ENCODE peak calls at places on chromosomes 2 and 18, in seven cellular contexts. Z is fibroblast of mammary gland, I is bronchial epithelial cell, P is mucosa of descending colon, N is cardiac fibroblast, L is spleen, C is AG09309. Y is an unnamed sample.

GRCh38 chr2:41847744-41848441 is 199.9 kb upstream of the PKDCC start:
- DNase-seq in Z (peak), L (no peak), I (peak), C (no peak), N (peak), P (no peak), Y (no peak)

GRCh38 chr2:10846110-10846861 is 33.7 kb upstream of the PDIA6 start:
- DNase-seq in I (no peak), N (no peak), L (no peak), C (no peak), P (no peak), Z (no peak), Y (no peak)

GRCh38 chr18:45650321-45650720 is 35.0 kb downstream of the SLC14A2 start:
- DNase-seq in N (no peak), Z (no peak), C (no peak), I (no peak), L (no peak), P (no peak), Y (no peak)

GRCh38 chr2:8679567-8679826 is 2.4 kb upstream of the ID2 start:
- DNase-seq in P (no peak), N (no peak), C (no peak), Z (no peak), I (no peak), L (no peak), Y (no peak)

GRCh38 chr2:45285791-45286390 is 276.6 kb upstream of the SIX2 start:
- DNase-seq in L (no peak), C (no peak), I (no peak), P (no peak), Z (peak), N (peak), Y (no peak)

GRCh38 chr2:165958313-165958712 is 4.7 kb upstream of the TTC21B start:
- DNase-seq in Z (no peak), P (no peak), I (no peak), L (no peak), C (no peak), N (no peak), Y (no peak)

GRCh38 chr2:28394331-28394877 is 1.7 kb downstream of the FOSL2 start:
- DNase-seq in Z (peak), L (peak), N (peak), I (peak), C (no peak), P (peak), Y (no peak)

GRCh38 chr2:137173514-137173913 is 408.2 kb downstream of the THSD7B start:
- DNase-seq in L (no peak), Z (peak), C (peak), N (peak), P (no peak), I (peak), Y (peak)

GRCh38 chr2:227823922-227824321 is 10.3 kb downstream of the CCL20 start:
- DNase-seq in P (no peak), N (no peak), L (no peak), C (no peak), Z (no peak), I (no peak), Y (no peak)

GRCh38 chr2:9762941-9763340 is 80.3 kb upstream of the TAF1B start:
- DNase-seq in N (no peak), P (no peak), L (no peak), C (no peak), Z (no peak), I (no peak), Y (no peak)

GRCh38 chr2:2656046-2656715 is 325.1 kb upstream of the MYT1L start:
- DNase-seq in P (no peak), N (no peak), I (no peak), C (no peak), L (peak), Z (no peak), Y (no peak)

GRCh38 chr2:17605691-17606090 is 65.2 kb downstream of the VSNL1 start:
- DNase-seq in I (no peak), L (no peak), N (no peak), P (no peak), C (no peak), Z (no peak), Y (peak)

GRCh38 chr2:168149431-168149830 is 98.0 kb downstream of the STK39 start:
- DNase-seq in C (no peak), I (no peak), L (no peak), Z (peak), N (peak), P (no peak), Y (no peak)

GRCh38 chr18:35127201-35127600 is 86.0 kb downstream of the MAPRE2 start:
- DNase-seq in C (no peak), L (no peak), I (no peak), P (no peak), N (peak), Z (peak), Y (no peak)

GRCh38 chr2:227607969-227608368 is 6.7 kb downstream of the SCYGR3 start:
- DNase-seq in I (no peak), L (no peak), C (no peak), P (no peak), Z (no peak), N (no peak), Y (no peak)

GRCh38 chr2:120683701-120684100 is 52.0 kb upstream of the GLI2 start:
- DNase-seq in C (no peak), P (no peak), Z (no peak), N (no peak), L (peak), I (no peak), Y (no peak)

GRCh38 chr2:193876980-193877379 is 1682.2 kb upstream of the TMEFF2 start:
- DNase-seq in I (no peak), Z (no peak), P (no peak), L (no peak), C (no peak), N (no peak), Y (no peak)

GRCh38 chr2:196696423-196697073 is 57.0 kb downstream of the CCDC150 start:
- DNase-seq in L (no peak), Z (peak), C (peak), N (peak), P (no peak), I (peak), Y (no peak)

GRCh38 chr2:239147376-239147775 is 253.4 kb downstream of the HDAC4 start:
- DNase-seq in L (peak), P (peak), N (no peak), C (no peak), Z (no peak), I (no peak), Y (no peak)

GRCh38 chr18:37393221-37393828 is 172.3 kb downstream of the CELF4 start:
- DNase-seq in C (no peak), I (no peak), N (no peak), L (peak), P (no peak), Z (no peak), Y (no peak)

GRCh38 chr2:159971365-159972122 is 90.9 kb downstream of the PLA2R1 start:
- DNase-seq in Z (no peak), L (no peak), N (no peak), I (peak), P (no peak), C (no peak), Y (no peak)

GRCh38 chr2:196335238-196335637 is 163.9 kb upstream of the STK17B start:
- DNase-seq in C (peak), Z (peak), L (no peak), N (peak), P (no peak), I (peak), Y (peak)

GRCh38 chr18:683531-683930 is 26.1 kb downstream of the TYMS start:
- DNase-seq in N (no peak), C (no peak), P (no peak), I (no peak), Z (no peak), L (no peak), Y (no peak)

GRCh38 chr2:112957511-112957910 is 20.3 kb upstream of the IL36G start:
- DNase-seq in N (no peak), C (no peak), I (no peak), Z (no peak), L (no peak), P (no peak), Y (no peak)

GRCh38 chr2:112959109-112959591 is 18.7 kb upstream of the IL36G start:
- DNase-seq in N (peak), L (no peak), P (no peak), C (no peak), I (no peak), Z (no peak), Y (no peak)

GRCh38 chr2:112958428-112959108 is 19.2 kb upstream of the IL36G start:
- DNase-seq in Z (peak), P (no peak), N (peak), I (peak), L (no peak), C (peak), Y (peak)

GRCh38 chr2:112962308-112963175 is 15.3 kb upstream of the IL36G start:
- DNase-seq in Z (no peak), N (no peak), I (peak), C (no peak), P (no peak), L (no peak), Y (no peak)

GRCh38 chr2:112960230-112960825 is 17.5 kb upstream of the IL36G start:
- DNase-seq in Z (no peak), P (no peak), I (no peak), C (no peak), N (no peak), L (no peak), Y (no peak)
- TF ChIP-seq CTCF in Z (no peak), P (no peak), I (peak), C (no peak), N (no peak), L (no peak), Y (no peak)

GRCh38 chr2:187552959-187553681 is 1.1 kb downstream of the TFPI start:
- DNase-seq in L (no peak), Z (peak), P (no peak), I (peak), C (no peak), N (peak), Y (no peak)
- H3K4me3 ChIP-seq in L (peak), Z (peak), P (no peak), I (no peak), C (peak), N (peak), Y (peak)

GRCh38 chr2:223692227-223692947 is 90.2 kb upstream of the SCG2 start:
- DNase-seq in N (peak), L (no peak), Z (peak), C (no peak), P (no peak), I (peak), Y (no peak)
- TF ChIP-seq CTCF in N (peak), L (no peak), Z (peak), C (peak), P (no peak), I (peak), Y (peak)

GRCh38 chr2:98458667-98459380 is 14.2 kb downstream of the INPP4A start:
- DNase-seq in I (peak), Z (no peak), C (no peak), L (peak), N (no peak), P (no peak), Y (no peak)

GRCh38 chr2:98459776-98460175 is 15.1 kb downstream of the INPP4A start:
- DNase-seq in I (no peak), P (no peak), C (no peak), Z (peak), N (no peak), L (no peak), Y (no peak)

GRCh38 chr2:98461650-98462049 is 17.0 kb downstream of the INPP4A start:
- DNase-seq in P (no peak), N (peak), L (peak), Z (no peak), I (no peak), C (no peak), Y (no peak)

GRCh38 chr2:98463081-98463481 is 18.4 kb downstream of the INPP4A start:
- DNase-seq in Z (no peak), L (peak), P (no peak), I (no peak), N (no peak), C (no peak), Y (no peak)

DNA sequence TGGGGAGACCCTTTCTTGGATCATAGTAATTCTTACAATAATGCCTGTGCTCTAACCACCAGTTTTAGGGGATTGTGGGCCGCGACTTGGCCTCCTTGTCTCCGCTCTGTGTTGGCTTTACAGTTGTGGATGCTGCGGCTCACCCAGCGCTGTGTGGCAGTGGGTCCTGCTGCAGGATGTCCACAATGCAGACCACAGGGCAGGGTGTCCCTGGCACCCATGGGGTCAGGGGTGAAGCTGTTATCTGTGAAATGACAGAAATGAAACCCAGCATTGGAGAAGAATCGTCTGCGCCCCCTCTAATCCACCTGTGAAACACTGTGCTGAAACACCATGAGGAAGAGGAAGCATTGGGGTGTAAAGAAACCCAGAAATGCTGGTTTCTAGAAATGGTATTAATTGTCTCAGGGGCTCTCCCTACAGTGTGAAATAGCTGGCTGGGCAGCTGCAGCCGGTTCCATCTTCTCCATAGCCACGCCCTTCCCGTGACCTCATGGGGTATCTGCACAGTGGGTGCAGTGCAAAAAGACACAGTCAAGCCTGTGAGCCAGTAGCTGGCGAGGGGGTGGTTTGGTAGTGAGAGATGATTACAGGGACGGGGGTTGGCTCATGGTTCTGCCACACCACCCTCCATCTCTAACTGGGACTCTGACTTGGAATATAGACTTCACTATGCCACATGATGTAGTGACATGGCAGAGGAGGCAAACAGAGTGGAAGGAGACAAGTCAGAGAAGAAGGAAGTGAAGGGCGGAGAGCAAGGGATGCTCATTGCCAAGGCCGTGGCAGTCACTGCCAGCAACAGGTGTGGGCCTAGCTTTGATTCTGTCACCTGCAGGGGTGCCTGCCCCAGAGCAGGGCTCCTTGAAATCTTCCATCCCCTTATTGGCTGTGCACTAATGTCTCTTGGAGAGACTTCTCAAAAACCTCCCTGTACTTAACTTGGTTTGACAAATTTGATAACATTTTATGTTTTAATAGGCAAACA is 16.2 kb downstream of the INPP4A start:
- DNase-seq in Z (no peak), I (no peak), N (no peak), P (no peak), L (peak), C (no peak), Y (no peak)
- H3K4me3 ChIP-seq in Z (no peak), I (no peak), N (no peak), P (no peak), L (no peak), C (no peak), Y (no peak)

DNA sequence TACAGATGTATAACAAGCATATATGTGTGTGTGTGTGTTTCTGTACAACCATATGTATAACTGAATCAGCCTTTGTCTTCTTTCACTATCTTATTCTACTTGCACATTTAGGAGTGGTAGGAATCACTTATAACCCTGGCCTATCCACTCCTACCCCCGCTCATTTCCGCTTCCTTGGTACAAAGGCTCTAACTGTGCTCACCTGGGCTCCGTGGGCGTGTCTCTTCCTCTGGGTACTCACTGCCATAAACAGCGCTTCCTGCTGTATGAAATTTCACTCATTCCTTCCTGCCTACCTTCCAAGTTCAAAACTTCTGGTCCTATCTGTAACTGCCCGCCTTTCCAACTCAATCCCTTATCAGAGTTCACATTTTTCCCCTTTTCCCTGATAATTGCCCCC is 815.5 kb downstream of the EPHA4 start:
- DNase-seq in N (no peak), Z (no peak), C (no peak), P (peak), L (no peak), I (peak), Y (no peak)
- TF ChIP-seq CTCF in N (no peak), Z (no peak), C (no peak), P (no peak), L (no peak), I (no peak), Y (no peak)